ENCODE peak calls at places on chromosomes 5 and 9, in four cellular contexts. One of them, this sample, is unnamed.

GRCh38 chr9:73847536-73847935 is 649.6 kb upstream of the RORB start:
- DNase-seq in fibroblast of pulmonary artery: no peak
- DNase-seq in GM10248: no peak
- DNase-seq in heart left ventricle: no peak
- DNase-seq in this sample: no peak

GRCh38 chr9:136593581-136593980 is 47.7 kb upstream of the NOTCH1 start:
- DNase-seq in fibroblast of pulmonary artery: no peak
- DNase-seq in heart left ventricle: no peak
- DNase-seq in GM10248: no peak
- DNase-seq in this sample: no peak

GRCh38 chr5:135724475-135725065 is 109.9 kb upstream of the SLC25A48 start:
- DNase-seq in fibroblast of pulmonary artery: no peak
- DNase-seq in heart left ventricle: no peak
- DNase-seq in GM10248: no peak
- DNase-seq in this sample: no peak

GRCh38 chr5:15702102-15702501 is 202.1 kb downstream of the FBXL7 start:
- DNase-seq in GM10248: no peak
- DNase-seq in fibroblast of pulmonary artery: peak
- DNase-seq in heart left ventricle: no peak
- DNase-seq in this sample: peak

GRCh38 chr9:20043461-20043860 is 254.6 kb upstream of the SLC24A2 start:
- DNase-seq in heart left ventricle: no peak
- DNase-seq in fibroblast of pulmonary artery: no peak
- DNase-seq in GM10248: no peak
- DNase-seq in this sample: peak

GRCh38 chr9:131432597-131433301 is 38.9 kb downstream of the PRRC2B start:
- DNase-seq in fibroblast of pulmonary artery: peak
- DNase-seq in heart left ventricle: no peak
- DNase-seq in GM10248: no peak
- DNase-seq in this sample: peak

GRCh38 chr5:179294891-179295777 is 50.1 kb downstream of the ADAMTS2 start:
- DNase-seq in fibroblast of pulmonary artery: peak
- DNase-seq in heart left ventricle: no peak
- DNase-seq in GM10248: no peak
- DNase-seq in this sample: no peak

GRCh38 chr9:129202613-129203555 is 24.8 kb upstream of the IER5L start:
- DNase-seq in GM10248: peak
- DNase-seq in heart left ventricle: peak
- DNase-seq in fibroblast of pulmonary artery: peak
- DNase-seq in this sample: peak

GRCh38 chr9:99509291-99509826 is 287.3 kb downstream of the SEC61B start:
- DNase-seq in fibroblast of pulmonary artery: no peak
- DNase-seq in GM10248: no peak
- DNase-seq in heart left ventricle: no peak
- DNase-seq in this sample: no peak

GRCh38 chr5:16983022-16983639 is 47.0 kb upstream of the MYO10 start:
- DNase-seq in GM10248: no peak
- DNase-seq in heart left ventricle: no peak
- DNase-seq in fibroblast of pulmonary artery: peak
- DNase-seq in this sample: peak

GRCh38 chr5:167389537-167389936 is 901.9 kb upstream of the WWC1 start:
- DNase-seq in GM10248: no peak
- DNase-seq in heart left ventricle: no peak
- DNase-seq in fibroblast of pulmonary artery: no peak
- DNase-seq in this sample: peak

GRCh38 chr5:76717222-76718083 is 1.5 kb downstream of the F2R start:
- DNase-seq in fibroblast of pulmonary artery: peak
- DNase-seq in heart left ventricle: no peak
- DNase-seq in GM10248: no peak
- DNase-seq in this sample: no peak

GRCh38 chr5:96117863-96118651 is 156.4 kb upstream of the ELL2 start:
- DNase-seq in GM10248: no peak
- DNase-seq in fibroblast of pulmonary artery: peak
- DNase-seq in heart left ventricle: no peak
- DNase-seq in this sample: peak

GRCh38 chr5:133827001-133827400 is 141.4 kb downstream of the C5orf15 start:
- DNase-seq in heart left ventricle: no peak
- DNase-seq in fibroblast of pulmonary artery: no peak
- DNase-seq in GM10248: no peak
- DNase-seq in this sample: no peak

GRCh38 chr9:124284237-124284831 is 26.6 kb downstream of the NEK6 start:
- DNase-seq in GM10248: no peak
- DNase-seq in fibroblast of pulmonary artery: no peak
- DNase-seq in heart left ventricle: peak
- DNase-seq in this sample: no peak

This sample was measured in amniotic epithelial cell.